ENCODE peak calls at places on chromosomes 11 and 22, in five cellular contexts. M is choroid plexus epithelial cell; G is GM23338; C is effector memory CD4-positive, alpha-beta T cell; P is osteoblast. X is an unnamed sample.

GRCh38 chr11:68532719-68533369 is 72.3 kb downstream of the PPP6R3 start:
- DNase-seq in M (no peak), G (no peak), P (no peak), C (no peak), X (no peak)

GRCh38 chr22:32558681-32559355 is 84.2 kb downstream of the FBXO7 start:
- DNase-seq in G (no peak), C (no peak), M (peak; percentile 11), P (peak; percentile 93), X (peak; percentile 59)

GRCh38 chr22:42500164-42500835 is 19.3 kb downstream of the RRP7A start:
- DNase-seq in M (peak; percentile 73), C (peak; percentile 81), P (peak; percentile 93), G (peak; percentile 94), X (peak; percentile 82)

GRCh38 chr11:128310005-128310404 is 277.4 kb downstream of the ETS1 start:
- DNase-seq in C (no peak), P (no peak), G (no peak), M (no peak), X (no peak)

GRCh38 chr11:4076774-4077173 is 17.8 kb upstream of the RRM1 start:
- DNase-seq in G (no peak), P (no peak), C (no peak), M (no peak), X (no peak)

GRCh38 chr22:37752189-37753061 is 55.3 kb upstream of the GCAT start:
- DNase-seq in M (peak; percentile 88), P (peak; percentile 99), C (no peak), G (no peak), X (peak; percentile 95)

GRCh38 chr11:78788533-78788932 is 213.9 kb upstream of the NARS2 start:
- DNase-seq in C (no peak), G (no peak), M (no peak), P (no peak), X (no peak)

GRCh38 chr11:16883179-16883578 is 131.0 kb downstream of the PLEKHA7 start:
- DNase-seq in P (no peak), M (no peak), G (peak; percentile 51), C (no peak), X (peak; percentile 28)

GRCh38 chr11:102850973-102851745 is 7.8 kb upstream of the MMP3 start:
- DNase-seq in P (peak; percentile 60), G (no peak), M (peak; percentile 62), C (no peak), X (no peak)

DNA sequence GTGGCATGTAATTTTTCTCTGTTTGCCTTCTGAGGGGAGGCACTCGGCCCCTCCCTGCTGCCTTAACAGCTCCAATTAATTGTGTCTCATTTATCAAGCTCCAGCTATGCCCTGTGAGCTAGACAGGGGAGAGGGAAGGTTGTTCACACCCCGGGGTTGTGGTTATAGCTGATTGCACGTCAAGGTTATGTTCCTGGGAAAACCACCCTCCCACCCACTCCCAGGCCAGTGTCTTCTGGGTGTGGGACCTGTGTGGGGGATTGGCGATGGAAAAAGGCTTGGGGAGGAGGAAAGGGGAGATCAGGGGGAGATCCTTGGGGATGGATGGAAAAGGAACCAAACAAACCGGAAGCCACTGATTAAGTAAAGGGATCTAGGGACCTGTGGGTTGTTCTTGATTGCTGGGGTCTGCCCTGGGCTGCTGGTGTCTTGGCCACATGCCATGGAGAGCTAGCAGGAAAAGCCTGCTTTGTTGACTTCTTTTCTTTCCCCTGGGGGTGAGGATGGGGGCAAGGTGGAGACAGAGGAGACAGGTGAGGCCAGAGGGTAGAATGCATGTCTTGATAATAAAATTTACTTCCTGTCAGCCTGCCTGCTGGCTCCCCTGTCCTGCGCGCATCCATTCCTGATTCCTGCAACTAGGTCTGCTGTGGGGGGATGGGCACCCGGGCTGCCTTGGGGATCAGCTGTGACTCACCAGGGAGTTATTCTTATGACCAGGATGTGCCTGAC is 13.5 kb upstream of the SORL1-AS1 start:
- DNase-seq in C (peak; percentile 40), M (peak; percentile 87), G (peak; percentile 90), P (peak; percentile 95), X (peak; percentile 83)
- H3K4me3 ChIP-seq in C (peak overlapping the region; percentile 13), M (no peak overlapping the region), G (peak overlapping the region; percentile 35), P (no peak overlapping the region), X (peak overlapping the region; percentile 2)

GRCh38 chr11:121534131-121535093 is 81.6 kb upstream of the SORL1-AS1 start:
- DNase-seq in C (no peak), M (peak; percentile 50), G (peak; percentile 19), P (no peak), X (no peak)

GRCh38 chr11:121533556-121534050 is 80.8 kb upstream of the SORL1-AS1 start:
- DNase-seq in M (no peak), C (no peak), G (no peak), P (no peak), X (no peak)

GRCh38 chr11:121536116-121536515 is 83.3 kb upstream of the SORL1-AS1 start:
- DNase-seq in G (peak; percentile 24), M (no peak), P (no peak), C (no peak), X (no peak)

GRCh38 chr11:121538054-121538453 is 85.3 kb upstream of the SORL1-AS1 start:
- DNase-seq in P (no peak), M (no peak), C (no peak), G (no peak), X (no peak)

DNA sequence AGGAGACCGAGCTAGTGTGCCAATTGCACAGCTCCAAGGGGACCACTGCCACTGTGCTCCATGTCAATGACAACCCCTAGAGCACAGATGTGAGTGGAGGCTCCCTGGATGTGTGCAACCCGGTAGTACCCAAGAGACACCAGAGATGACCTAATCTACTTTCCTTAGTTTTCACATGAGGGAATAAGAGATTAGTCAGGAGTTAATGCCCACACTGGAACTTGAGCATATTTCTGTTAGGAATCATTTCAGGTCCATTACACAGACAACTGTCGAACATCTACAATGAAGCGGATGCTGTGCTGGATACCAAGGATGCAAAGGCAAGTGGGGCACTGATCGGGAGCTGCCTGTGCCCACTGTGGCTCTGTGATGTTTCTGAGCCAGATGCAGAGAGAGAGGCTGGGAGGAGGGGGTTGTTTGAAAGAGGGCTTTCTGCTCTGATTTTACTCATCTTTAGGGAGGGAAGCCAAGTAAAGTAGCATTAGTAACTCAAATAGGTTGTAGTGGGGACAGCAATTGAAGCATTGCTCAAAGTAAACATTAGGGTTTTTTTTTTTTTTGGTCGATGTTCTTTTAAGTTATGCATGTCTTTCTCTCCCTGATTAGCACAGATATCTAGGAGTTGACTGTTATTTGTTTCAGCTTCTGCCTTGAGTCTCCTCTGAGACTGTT is 82.5 kb upstream of the SORL1-AS1 start:
- DNase-seq in G (no peak), M (no peak), P (no peak), C (no peak), X (no peak)
- H3K4me3 ChIP-seq in G (no peak overlapping the region), M (no peak overlapping the region), P (no peak overlapping the region), C (no peak overlapping the region), X (no peak overlapping the region)

GRCh38 chr11:2387266-2387982 is 10.3 kb downstream of the CD81 start:
- DNase-seq in M (peak; percentile 65), C (no peak), G (no peak), P (peak; percentile 97), X (no peak)
- H3K4me3 ChIP-seq in M (no peak overlapping the region), C (no peak overlapping the region), G (no peak overlapping the region), P (no peak overlapping the region), X (peak overlapping the region; percentile 27)

GRCh38 chr11:69826773-69827172 is 7.6 kb upstream of the FGF3 start:
- DNase-seq in P (no peak), C (no peak), M (no peak), G (no peak), X (no peak)

GRCh38 chr11:69830086-69830485 is 10.9 kb upstream of the FGF3 start:
- DNase-seq in G (no peak), C (no peak), P (no peak), M (no peak), X (no peak)

GRCh38 chr11:69828276-69828970 is 9.2 kb upstream of the FGF3 start:
- DNase-seq in G (no peak), C (no peak), M (no peak), P (peak; percentile 59), X (no peak)

GRCh38 chr11:69825941-69826340 is 6.7 kb upstream of the FGF3 start:
- DNase-seq in P (peak; percentile 79), C (no peak), M (no peak), G (no peak), X (no peak)

GRCh38 chr11:69828971-69829344 is 9.7 kb upstream of the FGF3 start:
- DNase-seq in G (no peak), C (no peak), M (no peak), P (peak; percentile 15), X (no peak)
- H3K4me3 ChIP-seq in G (no peak overlapping the region), C (no peak overlapping the region), M (no peak overlapping the region), P (no peak overlapping the region), X (no peak overlapping the region)

GRCh38 chr11:74226907-74227306 is 55.8 kb downstream of the PPME1 start:
- DNase-seq in C (no peak), M (no peak), P (no peak), G (peak; percentile 54), X (no peak)

GRCh38 chr11:74225565-74225964 is 54.5 kb downstream of the PPME1 start:
- DNase-seq in G (no peak), C (no peak), P (no peak), M (no peak), X (no peak)

GRCh38 chr11:74220376-74220775 is 49.3 kb downstream of the PPME1 start:
- DNase-seq in P (no peak), C (no peak), G (no peak), M (no peak), X (no peak)

DNA sequence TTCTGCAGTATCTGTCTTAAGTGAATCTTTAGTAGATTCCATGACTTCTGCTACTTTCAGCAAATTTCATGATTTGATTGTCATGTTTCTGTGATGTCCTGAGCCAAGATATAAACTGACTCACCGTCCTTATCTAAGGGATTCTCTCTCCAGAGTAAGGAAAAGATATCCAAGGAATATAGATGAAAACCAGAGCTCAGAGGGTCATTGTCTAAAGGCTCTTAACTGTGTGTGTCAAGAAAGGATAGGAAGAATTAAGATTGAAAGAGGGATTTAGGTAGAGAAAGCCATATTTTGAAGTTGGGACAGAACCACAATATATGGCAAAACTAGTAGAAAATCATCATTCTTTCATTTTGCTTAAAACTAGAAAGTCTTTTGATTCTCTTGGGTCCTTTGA is 50.7 kb downstream of the PPME1 start:
- DNase-seq in P (peak; percentile 52), C (no peak), M (no peak), G (no peak), X (no peak)
- H3K4me3 ChIP-seq in P (no peak overlapping the region), C (no peak overlapping the region), M (no peak overlapping the region), G (no peak overlapping the region), X (no peak overlapping the region)